ENCODE peak calls at places on chromosomes 2 and 18, in four cellular contexts. X is glomerular endothelial cell, V is C1 segment of cervical spinal cord, A is lower leg skin. Q is an unnamed sample.

GRCh38 chr2:217105733-217106649 is 246.1 kb upstream of the TNP1 start:
- DNase-seq in X (peak; percentile 56), V (no peak), A (no peak), Q (no peak)

GRCh38 chr18:29361843-29362242 is 1184.9 kb upstream of the CDH2 start:
- DNase-seq in X (no peak), V (no peak), A (no peak), Q (no peak)

GRCh38 chr2:28445448-28446258 is 50.2 kb upstream of the PLB1 start:
- DNase-seq in X (no peak), V (no peak), A (no peak), Q (no peak)

GRCh38 chr2:197378494-197378972 is 56.3 kb downstream of the SF3B1 start:
- DNase-seq in X (no peak), V (peak; percentile 15), A (no peak), Q (peak; percentile 35)

GRCh38 chr2:29070542-29070941 is 3.8 kb downstream of the PCARE start:
- DNase-seq in X (no peak), V (no peak), A (peak; percentile 68), Q (no peak)

GRCh38 chr2:195647302-195647701 is 9.7 kb upstream of the SLC39A10 start:
- DNase-seq in X (no peak), V (no peak), A (no peak), Q (no peak)

GRCh38 chr2:62459106-62459505 is 46.9 kb downstream of the TMEM17 start:
- DNase-seq in X (no peak), V (no peak), A (no peak), Q (no peak)

GRCh38 chr18:11398625-11399024 is 210.8 kb upstream of the SLC35G4 start:
- DNase-seq in X (no peak), V (no peak), A (no peak), Q (no peak)

GRCh38 chr2:158204741-158205165 is 103.1 kb downstream of the UPP2 start:
- DNase-seq in X (no peak), V (no peak), A (no peak), Q (no peak)

GRCh38 chr2:2328847-2329246 is 2.2 kb downstream of the MYT1L start:
- DNase-seq in X (no peak), V (no peak), A (no peak), Q (peak; percentile 67)

GRCh38 chr2:58594175-58594574 is 353.1 kb upstream of the FANCL start:
- DNase-seq in X (no peak), V (no peak), A (no peak), Q (peak; percentile 79)

GRCh38 chr2:46462936-46463335 is 16.4 kb upstream of the TMEM247 start:
- DNase-seq in X (no peak), V (no peak), A (no peak), Q (no peak)

GRCh38 chr18:30903566-30903965 is 139.0 kb downstream of the DSC3 start:
- DNase-seq in X (no peak), V (no peak), A (no peak), Q (no peak)

GRCh38 chr2:135688002-135688401 is 53.7 kb upstream of the UBXN4 start:
- DNase-seq in X (no peak), V (no peak), A (no peak), Q (no peak)

GRCh38 chr2:231933916-231934401 is 7.8 kb upstream of the NPPC start:
- DNase-seq in X (no peak), V (no peak), A (peak; percentile 79), Q (no peak)

GRCh38 chr18:26419746-26420145 is 128.6 kb downstream of the KCTD1 start:
- DNase-seq in X (no peak), V (no peak), A (no peak), Q (no peak)

GRCh38 chr2:227939271-227940027 is 68.0 kb downstream of the DAW1 start:
- DNase-seq in X (peak; percentile 7), V (peak; percentile 23), A (no peak), Q (peak; percentile 1)

GRCh38 chr2:109031481-109032228 is 42.6 kb upstream of the EDAR start:
- DNase-seq in X (peak; percentile 10), V (peak; percentile 19), A (peak; percentile 85), Q (peak; percentile 12)

GRCh38 chr2:210956101-210956500 is 399.7 kb downstream of the CPS1 start:
- DNase-seq in X (no peak), V (no peak), A (no peak), Q (no peak)

GRCh38 chr2:43121915-43122314 is 104.5 kb downstream of the ZFP36L2 start:
- DNase-seq in X (no peak), V (no peak), A (no peak), Q (no peak)

GRCh38 chr18:21703241-21703820 is 1.2 kb downstream of the ABHD3 start:
- DNase-seq in X (no peak), V (peak; percentile 8), A (no peak), Q (peak; percentile 63)

GRCh38 chr2:209593930-209594329 is 170.1 kb downstream of the MAP2 start:
- DNase-seq in X (no peak), V (no peak), A (no peak), Q (no peak)

GRCh38 chr2:168997794-168998193 is 33.3 kb downstream of the ABCB11 start:
- DNase-seq in X (no peak), V (no peak), A (no peak), Q (no peak)

GRCh38 chr18:68679531-68679930 is 35.4 kb downstream of the TMX3 start:
- DNase-seq in X (no peak), V (no peak), A (no peak), Q (no peak)

GRCh38 chr2:231099918-231100317 is 24.9 kb downstream of the HTR2B start:
- DNase-seq in X (no peak), V (no peak), A (no peak), Q (no peak)

GRCh38 chr18:58980991-58981390 is 116.3 kb downstream of the ZNF532 start:
- DNase-seq in X (no peak), V (no peak), A (no peak), Q (no peak)

GRCh38 chr2:218323526-218324472 is 31.5 kb upstream of the TMBIM1 start:
- DNase-seq in X (no peak), V (no peak), A (peak; percentile 88), Q (peak; percentile 19)

GRCh38 chr2:68660658-68661057 is 17.3 kb downstream of the PROKR1 start:
- DNase-seq in X (no peak), V (no peak), A (no peak), Q (no peak)

GRCh38 chr2:69962986-69963730 is 1.7 kb upstream of the ASPRV1 start:
- DNase-seq in X (no peak), V (no peak), A (no peak), Q (no peak)

GRCh38 chr2:9474361-9475117 is at the start of gene IAH1:
- DNase-seq in X (no peak), V (peak; percentile 84), A (peak; percentile 89), Q (peak; percentile 65)